ENCODE peak calls at places on chromosomes 5 and 9, in five cellular contexts. P is lower leg skin, L is heart left ventricle, B is AG10803, K is NCI-H345. F is an unnamed sample.

GRCh38 chr5:114176356-114176755 is 185.5 kb upstream of the KCNN2 start:
- DNase-seq in P (no peak), L (no peak), B (peak; percentile 10), K (no peak), F (peak; percentile 47)

GRCh38 chr9:89891221-89892052 is 286.6 kb downstream of the GADD45G start:
- DNase-seq in P (peak; percentile 39), L (peak; percentile 62), B (peak; percentile 52), K (no peak), F (no peak)

GRCh38 chr9:96858018-96858573 is 3.8 kb upstream of the ZNF782 start:
- DNase-seq in P (no peak), L (no peak), B (peak; percentile 29), K (no peak), F (no peak)

GRCh38 chr9:15357050-15357653 is 50.1 kb upstream of the TTC39B start:
- DNase-seq in P (no peak), L (no peak), B (no peak), K (no peak), F (no peak)

GRCh38 chr5:143061161-143061945 is 291.2 kb downstream of the ARHGAP26 start:
- DNase-seq in P (no peak), L (no peak), B (peak; percentile 91), K (no peak), F (peak; percentile 42)

GRCh38 chr5:37836173-37837100 is 3.4 kb downstream of the GDNF start:
- DNase-seq in P (no peak), L (no peak), B (peak; percentile 67), K (no peak), F (no peak)

GRCh38 chr5:98902733-98903132 is 26.1 kb downstream of the CHD1 start:
- DNase-seq in P (no peak), L (no peak), B (peak; percentile 24), K (no peak), F (peak; percentile 42)

GRCh38 chr9:33619666-33620404 is 95.8 kb downstream of the ANKRD18B start:
- DNase-seq in P (no peak), L (no peak), B (peak; percentile 83), K (peak; percentile 15), F (peak; percentile 50)

GRCh38 chr5:94857119-94857518 is 238.7 kb downstream of the SLF1 start:
- DNase-seq in P (no peak), L (no peak), B (no peak), K (no peak), F (no peak)

GRCh38 chr9:107894572-107895261 is 405.1 kb upstream of the KLF4 start:
- DNase-seq in P (no peak), L (no peak), B (peak; percentile 86), K (no peak), F (no peak)

GRCh38 chr9:129751841-129752801 is 721 bp downstream of the PTGES start:
- DNase-seq in P (peak; percentile 48), L (no peak), B (peak; percentile 30), K (peak; percentile 89), F (no peak)

GRCh38 chr9:111094433-111095421 is 56.5 kb upstream of the LPAR1 start:
- DNase-seq in P (peak; percentile 63), L (peak; percentile 45), B (peak; percentile 76), K (no peak), F (no peak)

GRCh38 chr5:131417240-131417869 is 153.5 kb downstream of the CDC42SE2 start:
- DNase-seq in P (peak; percentile 63), L (peak; percentile 63), B (peak; percentile 71), K (peak; percentile 57), F (peak; percentile 84)

GRCh38 chr9:125255781-125256391 is 5.7 kb upstream of the GAPVD1 start:
- DNase-seq in P (no peak), L (no peak), B (no peak), K (peak; percentile 15), F (peak; percentile 40)

GRCh38 chr5:160767062-160767461 is 84.9 kb downstream of the ATP10B start:
- DNase-seq in P (no peak), L (no peak), B (no peak), K (no peak), F (no peak)

GRCh38 chr5:640461-641330 is 28.6 kb downstream of the CEP72 start:
- DNase-seq in P (no peak), L (no peak), B (no peak), K (no peak), F (no peak)

GRCh38 chr9:120876842-120877240 is at the start of gene PHF19:
- DNase-seq in P (no peak), L (peak; percentile 44), B (peak; percentile 20), K (peak; percentile 45), F (no peak)

GRCh38 chr9:106958955-106959657 is 96.1 kb downstream of the ZNF462 start:
- DNase-seq in P (no peak), L (no peak), B (peak; percentile 34), K (no peak), F (peak; percentile 23)

GRCh38 chr5:68264024-68264956 is 48.7 kb downstream of the PIK3R1 start:
- DNase-seq in P (no peak), L (peak; percentile 79), B (peak; percentile 70), K (no peak), F (no peak)

GRCh38 chr5:175714686-175715085 is 56.8 kb downstream of the HRH2 start:
- DNase-seq in P (no peak), L (no peak), B (no peak), K (no peak), F (no peak)

GRCh38 chr5:65157906-65158603 is 323.7 kb downstream of the ADAMTS6 start:
- DNase-seq in P (no peak), L (no peak), B (no peak), K (no peak), F (no peak)

F was measured in dermis microvascular lymphatic vessel endothelial cell.